ENCODE peak calls at places on chromosomes 1 and 21, in nine cellular contexts. O is fibroblast of villous mesenchyme, M is epithelial cell of esophagus, W is uterus, U is brain microvascular endothelial cell, P is mesendoderm, Y is Panc1, T is left ventricle myocardium inferior, G is dorsolateral prefrontal cortex. Q is an unnamed sample.

GRCh38 chr1:85799734-85800133 is 91.5 kb upstream of the ZNHIT6 start:
- DNase-seq in O (peak), M (peak), W (no peak), U (no peak), P (no peak), Y (no peak), T (no peak), G (no peak), Q (no peak)

GRCh38 chr21:15063081-15063820 is 1.5 kb downstream of the NRIP1 start:
- DNase-seq in O (peak), M (peak), W (no peak), U (no peak), P (peak), Y (no peak), T (no peak), G (no peak), Q (peak)

GRCh38 chr1:10374442-10374860 is 24.4 kb upstream of the PGD start:
- DNase-seq in O (peak), M (no peak), W (no peak), U (no peak), P (no peak), Y (no peak), T (no peak), G (no peak), Q (no peak)

GRCh38 chr1:151512801-151513625 is 1.8 kb downstream of the CGN start:
- DNase-seq in O (no peak), M (peak), W (no peak), U (no peak), P (peak), Y (no peak), T (no peak), G (no peak), Q (no peak)

GRCh38 chr21:33976980-33977720 is 61.5 kb upstream of the ATP5PO start:
- DNase-seq in O (peak), M (no peak), W (no peak), U (no peak), P (no peak), Y (no peak), T (no peak), G (no peak), Q (no peak)

GRCh38 chr1:152870831-152871730 is 7.0 kb upstream of the SMCP start:
- DNase-seq in O (no peak), M (peak), W (no peak), U (no peak), P (peak), Y (peak), T (no peak), G (no peak), Q (peak)

GRCh38 chr1:198648584-198648983 is 9.7 kb downstream of the PTPRC start:
- DNase-seq in O (no peak), M (no peak), W (no peak), U (no peak), P (no peak), Y (no peak), T (no peak), G (no peak), Q (no peak)

GRCh38 chr1:193960499-193960898 is 774.1 kb upstream of the B3GALT2 start:
- DNase-seq in O (no peak), M (no peak), W (no peak), U (no peak), P (no peak), Y (no peak), T (no peak), G (no peak), Q (no peak)

GRCh38 chr21:39110431-39110830 is 72.8 kb downstream of the PSMG1 start:
- DNase-seq in O (peak), M (no peak), W (no peak), U (no peak), P (no peak), Y (no peak), T (no peak), G (no peak), Q (no peak)

GRCh38 chr1:152000989-152001630 is 7.5 kb upstream of the S100A10 start:
- DNase-seq in O (no peak), M (peak), W (no peak), U (no peak), P (no peak), Y (no peak), T (no peak), G (no peak), Q (no peak)

GRCh38 chr1:5142389-5142788 is 488.0 kb downstream of the AJAP1 start:
- DNase-seq in O (no peak), M (no peak), W (no peak), U (no peak), P (no peak), Y (no peak), T (no peak), G (no peak), Q (no peak)

GRCh38 chr1:156941675-156942074 is 21.2 kb downstream of the LRRC71 start:
- DNase-seq in O (no peak), M (no peak), W (no peak), U (no peak), P (no peak), Y (no peak), T (no peak), G (no peak), Q (no peak)

GRCh38 chr1:74407902-74408301 is 104.5 kb downstream of the LRRC53 start:
- DNase-seq in O (no peak), M (no peak), W (no peak), U (no peak), P (no peak), Y (no peak), T (no peak), G (no peak), Q (no peak)

GRCh38 chr1:87916965-87917364 is 588.3 kb downstream of the LMO4 start:
- DNase-seq in O (no peak), M (no peak), W (no peak), U (no peak), P (peak), Y (no peak), T (no peak), G (no peak), Q (no peak)

GRCh38 chr1:25135903-25136302 is 96.4 kb downstream of the SYF2 start:
- DNase-seq in O (no peak), M (no peak), W (no peak), U (no peak), P (no peak), Y (no peak), T (no peak), G (no peak), Q (no peak)

GRCh38 chr1:110487676-110488075 is 31.3 kb downstream of the KCNA10 start:
- DNase-seq in O (peak), M (peak), W (no peak), U (no peak), P (peak), Y (no peak), T (no peak), G (no peak), Q (no peak)

GRCh38 chr21:29289317-29289716 is 9.4 kb upstream of the BACH1 start:
- DNase-seq in O (no peak), M (no peak), W (no peak), U (no peak), P (no peak), Y (no peak), T (no peak), G (no peak), Q (no peak)

GRCh38 chr1:76867342-76868130 is at the start of gene ST6GALNAC5:
- DNase-seq in O (peak), M (no peak), W (no peak), U (no peak), P (peak), Y (no peak), T (no peak), G (peak), Q (peak)

GRCh38 chr1:243390315-243390875 is 134.6 kb downstream of the SDCCAG8 start:
- DNase-seq in O (no peak), M (no peak), W (no peak), U (no peak), P (no peak), Y (no peak), T (no peak), G (no peak), Q (no peak)

GRCh38 chr1:3151456-3151855 is 82.5 kb downstream of the PRDM16 start:
- DNase-seq in O (no peak), M (no peak), W (no peak), U (no peak), P (no peak), Y (no peak), T (no peak), G (no peak), Q (no peak)

GRCh38 chr1:240998024-240998423 is 359.0 kb downstream of the RGS7 start:
- DNase-seq in O (no peak), M (no peak), W (no peak), U (peak), P (no peak), Y (no peak), T (no peak), G (no peak), Q (peak)

GRCh38 chr1:112743174-112744018 is 28.3 kb upstream of the PPM1J start:
- DNase-seq in O (no peak), M (peak), W (no peak), U (peak), P (peak), Y (no peak), T (no peak), G (no peak), Q (no peak)
- H3K4me3 ChIP-seq in O (peak), M (peak), W (no peak), U (peak), P (no peak), Y (peak), T (peak), G (no peak), Q (peak)

GRCh38 chr1:180631197-180631765 is 541 bp upstream of the XPR1 start:
- DNase-seq in O (no peak), M (no peak), W (no peak), U (no peak), P (no peak), Y (no peak), T (no peak), G (no peak), Q (no peak)
- H3K4me3 ChIP-seq in O (no peak), M (no peak), W (no peak), U (no peak), P (no peak), Y (no peak), T (peak), G (peak), Q (no peak)

GRCh38 chr1:36247538-36247937 is 23.3 kb downstream of the THRAP3 start:
- DNase-seq in O (peak), M (no peak), W (no peak), U (no peak), P (no peak), Y (no peak), T (no peak), G (no peak), Q (no peak)

GRCh38 chr1:36253463-36253862 is 29.2 kb downstream of the THRAP3 start:
- DNase-seq in O (peak), M (no peak), W (no peak), U (peak), P (no peak), Y (no peak), T (no peak), G (no peak), Q (peak)

GRCh38 chr1:36251794-36252481 is 27.7 kb downstream of the THRAP3 start:
- DNase-seq in O (peak), M (no peak), W (no peak), U (no peak), P (no peak), Y (no peak), T (no peak), G (no peak), Q (no peak)

GRCh38 chr1:36248250-36248894 is 24.1 kb downstream of the THRAP3 start:
- DNase-seq in O (peak), M (peak), W (peak), U (peak), P (peak), Y (peak), T (peak), G (no peak), Q (peak)
- H3K4me3 ChIP-seq in O (no peak), M (no peak), W (no peak), U (no peak), P (no peak), Y (no peak), T (no peak), G (no peak), Q (no peak)

GRCh38 chr1:171248309-171248708 is at the start of gene FMO1:
- DNase-seq in O (no peak), M (no peak), W (no peak), U (no peak), P (no peak), Y (no peak), T (no peak), G (no peak), Q (no peak)
- H3K4me3 ChIP-seq in O (no peak), M (no peak), W (no peak), U (no peak), P (no peak), Y (no peak), T (no peak), G (no peak), Q (no peak)

DNA sequence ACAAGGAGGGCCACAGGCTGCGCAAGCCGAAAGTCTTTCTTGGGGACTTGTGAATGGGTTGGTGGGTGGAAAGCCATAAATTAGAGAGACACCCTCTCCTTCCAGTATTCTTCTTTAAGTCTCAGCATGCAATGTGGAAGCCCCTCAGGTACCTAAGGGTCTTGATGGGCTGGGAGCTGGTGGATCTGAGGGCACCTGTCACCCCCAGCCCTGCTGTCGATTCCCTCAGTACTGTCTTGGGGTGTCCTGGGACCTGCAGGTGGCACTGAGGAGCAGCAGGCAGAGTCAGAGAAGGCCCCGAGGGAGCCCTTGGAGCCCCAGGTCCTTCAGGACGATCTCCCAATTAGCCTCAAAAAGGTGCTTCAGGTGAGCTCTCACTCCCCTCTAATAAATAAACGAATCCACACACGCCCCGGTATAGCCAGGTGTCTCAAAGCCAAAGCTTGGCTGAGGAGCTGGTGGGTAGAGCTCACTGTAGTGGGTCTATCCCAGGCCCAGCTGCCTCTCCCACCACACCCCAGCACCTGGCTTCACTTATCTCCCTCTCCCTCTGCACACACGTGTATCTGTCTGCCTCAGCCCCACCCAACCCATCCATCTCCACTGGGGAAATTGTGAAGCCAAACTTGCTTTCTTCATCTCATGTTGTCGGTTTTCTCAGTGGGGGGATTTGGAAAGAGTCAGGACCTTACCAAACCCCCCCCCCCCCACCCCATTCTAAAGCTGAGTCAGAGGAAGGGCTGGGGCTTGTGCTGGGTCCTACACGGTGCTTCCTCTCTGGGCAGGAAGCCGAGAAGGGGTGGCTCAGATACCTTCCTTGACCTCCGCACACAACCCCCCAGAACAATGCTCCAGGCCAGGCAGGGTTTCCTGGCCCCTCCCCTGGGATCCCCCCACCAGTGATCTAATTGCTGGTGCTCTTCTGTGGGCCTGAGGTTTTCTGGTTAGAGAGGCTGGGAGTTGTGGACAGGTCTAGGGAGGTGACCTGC is 1.6 kb downstream of the ADAM15 start:
- DNase-seq in O (no peak), M (peak), W (no peak), U (no peak), P (no peak), Y (no peak), T (peak), G (no peak), Q (no peak)
- H3K4me3 ChIP-seq in O (peak), M (peak), W (peak), U (peak), P (no peak), Y (peak), T (peak), G (peak), Q (peak)

GRCh38 chr1:229623838-229624237 is 2.1 kb downstream of the TAF5L start:
- DNase-seq in O (no peak), M (no peak), W (no peak), U (no peak), P (no peak), Y (no peak), T (no peak), G (no peak), Q (no peak)
- H3K4me3 ChIP-seq in O (no peak), M (no peak), W (no peak), U (no peak), P (no peak), Y (no peak), T (peak), G (no peak), Q (no peak)

DNA sequence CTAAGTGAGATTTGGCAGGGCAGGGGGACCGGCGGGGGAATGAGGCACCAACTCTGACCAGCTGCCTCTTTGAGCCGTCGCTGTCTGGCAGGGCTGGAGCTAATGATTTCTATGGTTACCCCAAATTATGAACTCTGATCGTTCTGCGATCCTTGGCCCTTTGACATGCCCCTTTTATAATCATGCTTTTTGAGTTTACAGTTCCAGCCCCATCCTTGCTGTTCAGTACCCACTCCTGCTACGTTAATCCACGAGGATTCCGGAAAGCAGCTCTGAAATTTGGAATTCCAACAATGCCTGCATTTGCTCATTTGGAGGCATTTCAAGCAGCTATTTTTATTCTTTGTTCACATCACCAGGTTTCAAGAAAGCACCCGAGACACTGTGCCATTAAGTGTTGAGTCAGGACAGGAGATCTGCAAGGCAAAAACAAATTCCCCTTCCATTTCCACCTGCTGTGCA is 54.7 kb upstream of the LBR start:
- DNase-seq in O (peak), M (no peak), W (no peak), U (no peak), P (no peak), Y (no peak), T (no peak), G (no peak), Q (peak)
- H3K4me3 ChIP-seq in O (no peak), M (no peak), W (no peak), U (no peak), P (no peak), Y (no peak), T (no peak), G (peak), Q (no peak)

DNA sequence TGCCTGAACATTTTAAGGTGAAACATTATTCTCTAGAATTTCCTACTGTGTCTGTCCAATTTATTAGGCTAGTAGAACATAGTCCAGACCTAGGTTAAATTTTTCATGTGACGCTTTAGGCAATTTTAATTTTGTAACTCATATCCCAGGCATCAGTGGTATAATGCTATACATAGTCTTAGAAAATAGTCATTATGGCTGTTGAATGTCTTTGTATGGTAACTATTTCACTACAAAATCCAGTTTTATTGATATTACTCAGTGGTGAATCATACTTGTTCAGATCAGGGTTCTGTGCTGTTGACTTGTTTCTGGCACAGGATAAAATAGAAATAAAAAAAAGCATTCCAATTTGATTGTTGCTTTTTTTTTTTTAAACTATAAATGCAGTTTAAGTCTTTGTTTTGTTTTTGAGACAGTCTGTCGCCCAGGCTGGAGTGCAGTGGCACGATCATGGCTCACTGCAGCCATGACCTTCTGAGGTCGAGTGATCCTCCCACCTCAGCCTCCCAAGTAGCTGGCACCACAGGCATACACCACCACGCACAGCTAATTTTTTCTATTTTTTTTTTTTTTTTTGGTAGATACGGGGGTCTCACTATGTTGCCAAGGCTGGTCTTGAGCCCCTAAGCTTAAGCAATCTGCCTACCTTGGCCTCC is 67.0 kb downstream of the PRDM2 start:
- DNase-seq in O (peak), M (peak), W (no peak), U (no peak), P (no peak), Y (no peak), T (no peak), G (no peak), Q (peak)
- H3K4me3 ChIP-seq in O (no peak), M (no peak), W (no peak), U (no peak), P (no peak), Y (no peak), T (no peak), G (no peak), Q (no peak)

DNA sequence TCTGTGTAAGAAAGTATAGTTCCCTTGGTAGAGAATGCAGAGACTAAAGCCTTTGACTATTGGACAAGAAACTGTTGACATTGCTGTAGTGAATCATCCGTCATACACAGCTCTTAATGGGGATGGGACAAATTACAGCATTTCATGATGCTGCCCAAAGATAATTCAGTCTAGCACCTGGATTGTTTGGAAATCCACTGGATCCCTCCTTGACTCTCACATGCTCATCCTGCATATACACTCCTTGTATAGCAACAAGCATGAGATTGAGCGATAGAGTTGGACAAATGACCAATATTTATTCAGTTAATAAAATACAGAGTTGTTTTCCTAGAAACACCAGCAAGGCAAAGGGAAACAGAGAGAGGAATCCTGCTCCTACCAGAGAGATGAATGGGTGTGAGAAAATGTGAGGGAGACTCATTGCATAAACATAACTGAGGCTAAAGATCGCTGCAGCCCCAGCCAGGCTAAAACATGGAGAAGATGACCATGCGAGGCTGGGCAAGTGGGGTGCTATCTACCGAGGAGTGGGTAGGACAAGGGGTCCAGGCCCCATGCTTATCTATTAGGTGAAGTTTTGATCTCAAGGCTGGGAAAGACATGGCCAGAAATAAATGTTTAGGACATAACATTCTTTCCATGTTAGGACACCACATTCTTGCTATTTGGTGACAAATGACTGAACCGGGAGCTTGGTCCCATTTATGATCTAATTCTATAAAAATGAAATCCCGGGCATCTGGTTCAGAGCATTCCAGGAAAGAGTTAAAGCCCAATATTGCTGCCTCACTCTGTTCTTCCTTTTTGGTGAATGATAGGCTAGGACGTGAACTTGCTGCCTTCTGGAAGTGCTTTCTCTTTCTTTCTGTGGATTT is 153.2 kb downstream of the TGFB2 start:
- DNase-seq in O (peak), M (peak), W (no peak), U (peak), P (peak), Y (peak), T (no peak), G (no peak), Q (peak)
- H3K4me3 ChIP-seq in O (peak), M (no peak), W (no peak), U (peak), P (no peak), Y (peak), T (peak), G (no peak), Q (peak)